ENCODE peak calls at places on chromosomes 6 and 20, in six cellular contexts. G is ovary, Y is K562, W is stomach, L is H1, I is SK-N-SH. A is an unnamed sample.

GRCh38 chr6:20367716-20368485 is 33.8 kb upstream of the E2F3 start:
- DNase-seq in G (no peak), Y (no peak), W (no peak), L (no peak), I (no peak), A (no peak)

GRCh38 chr6:511488-512137 is 120.1 kb downstream of the IRF4 start:
- DNase-seq in G (no peak), Y (no peak), W (no peak), L (no peak), I (no peak), A (no peak)

GRCh38 chr6:63598001-63598250 is 25.6 kb downstream of the LOC128125822 start:
- DNase-seq in G (no peak), Y (no peak), W (no peak), L (no peak), I (peak; percentile 29), A (no peak)

GRCh38 chr6:22145823-22146379 is 150.9 kb downstream of the PRL start:
- DNase-seq in G (no peak), Y (no peak), W (no peak), L (peak; percentile 17), I (peak; percentile 75), A (no peak)

GRCh38 chr20:22542427-22542826 is 41.9 kb downstream of the FOXA2 start:
- DNase-seq in G (no peak), Y (no peak), W (no peak), L (no peak), I (no peak), A (no peak)

GRCh38 chr6:155765275-155766194 is 309.9 kb upstream of the NOX3 start:
- DNase-seq in G (no peak), Y (no peak), W (no peak), L (no peak), I (no peak), A (no peak)

GRCh38 chr20:50380697-50381040 is 129.5 kb upstream of the PTPN1 start:
- DNase-seq in G (peak; percentile 74), Y (no peak), W (peak; percentile 53), L (no peak), I (peak; percentile 81), A (no peak)

GRCh38 chr6:107348224-107348623 is 111.1 kb downstream of the PDSS2 start:
- DNase-seq in G (no peak), Y (no peak), W (no peak), L (no peak), I (no peak), A (no peak)

GRCh38 chr20:12682613-12683012 is 326.2 kb upstream of the SPTLC3 start:
- DNase-seq in G (no peak), Y (no peak), W (no peak), L (no peak), I (no peak), A (no peak)

GRCh38 chr6:17905611-17906592 is 81.5 kb downstream of the KIF13A start:
- DNase-seq in G (no peak), Y (no peak), W (no peak), L (no peak), I (no peak), A (no peak)

GRCh38 chr20:50731930-50732690 is 730 bp downstream of the PARD6B start:
- DNase-seq in G (no peak), Y (peak; percentile 45), W (no peak), L (no peak), I (no peak), A (peak; percentile 34)

GRCh38 chr6:158244373-158244772 is 67.9 kb upstream of the TULP4 start:
- DNase-seq in G (no peak), Y (no peak), W (no peak), L (no peak), I (no peak), A (no peak)

DNA sequence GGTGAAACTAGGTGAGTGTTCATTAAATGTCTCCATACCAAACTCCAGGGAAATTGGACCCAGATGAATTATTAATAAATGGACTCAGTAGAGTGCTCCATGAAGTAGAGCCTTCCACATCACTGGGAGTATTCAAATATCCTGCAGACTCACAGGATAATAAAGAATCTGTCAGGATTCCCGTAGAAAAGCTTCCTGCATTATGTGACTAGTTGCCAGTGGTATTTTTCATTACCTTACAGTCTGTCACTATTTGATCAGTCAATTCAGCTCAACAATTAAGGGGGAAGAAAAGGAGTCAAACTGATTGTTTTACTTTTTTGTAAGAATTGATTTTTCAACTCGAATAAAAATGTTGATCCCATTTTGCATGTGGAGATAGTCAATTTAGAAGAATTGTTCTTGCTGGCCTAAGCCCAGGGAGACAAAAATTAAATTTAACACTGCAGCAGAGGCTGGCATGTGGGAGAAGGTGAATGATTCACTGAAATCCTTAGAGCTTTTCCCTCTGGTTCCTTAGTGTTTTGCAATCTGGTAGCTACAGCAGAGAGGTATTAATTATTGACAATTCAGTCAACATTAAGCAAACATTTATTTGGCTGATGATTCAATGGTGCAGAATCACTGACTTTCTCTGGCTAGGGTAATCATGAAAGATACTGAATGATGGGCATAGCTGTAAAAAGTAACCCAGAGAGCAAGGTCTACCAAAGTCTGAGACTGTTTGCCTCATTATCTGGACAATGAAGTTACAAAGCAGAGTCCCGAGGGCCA is 442.4 kb downstream of the CD83 start:
- DNase-seq in G (no peak), Y (no peak), W (no peak), L (no peak), I (no peak), A (no peak)
- TF ChIP-seq EP300 in G (no peak), Y (no peak), W (no peak), L (no peak), I (no peak), A (no peak)

DNA sequence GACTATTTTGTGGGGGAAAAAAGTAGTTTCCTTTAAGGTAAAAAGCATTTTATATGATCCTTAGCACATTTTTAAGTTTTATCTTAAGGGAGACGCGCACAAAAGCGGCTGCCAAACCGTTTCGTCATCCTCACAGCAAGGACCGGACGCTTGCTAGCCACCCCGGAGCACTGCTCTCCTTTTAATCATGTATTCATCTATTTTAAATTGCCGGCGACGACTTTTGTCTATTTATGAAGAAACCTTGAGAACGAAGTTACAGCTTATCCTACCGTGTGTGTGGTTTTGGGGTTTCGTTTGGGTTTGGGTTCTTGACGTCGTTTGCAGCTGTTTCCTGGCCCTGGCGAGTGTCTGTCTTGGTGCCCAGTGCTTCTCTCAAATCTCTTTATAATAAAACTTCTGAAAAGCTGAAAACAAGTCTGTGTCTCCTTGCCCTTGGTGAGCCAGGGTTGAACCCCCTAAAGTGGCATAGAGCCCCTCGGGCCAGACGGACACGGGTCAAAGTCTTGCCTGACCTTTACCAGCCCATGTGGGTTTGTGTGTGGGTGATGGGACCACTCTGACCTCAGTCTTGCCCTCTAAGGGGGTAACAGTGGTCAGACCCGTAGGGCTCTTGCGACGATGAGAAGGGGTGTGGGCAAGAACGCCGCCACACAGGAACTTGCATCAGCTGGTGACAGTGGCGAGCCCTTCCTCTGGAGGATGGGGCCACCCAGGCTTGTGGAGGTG is 117.6 kb downstream of the JPH2 start:
- DNase-seq in G (no peak), Y (no peak), W (peak; percentile 30), L (no peak), I (no peak), A (peak; percentile 89)
- H3K4me3 ChIP-seq in G (no peak overlapping the region), Y (no peak overlapping the region), W (no peak overlapping the region), L (no peak overlapping the region), I (no peak overlapping the region), A (no peak overlapping the region)

GRCh38 chr6:47292944-47293343 is 16.8 kb downstream of the TNFRSF21 start:
- DNase-seq in G (no peak), Y (no peak), W (no peak), L (no peak), I (no peak), A (peak; percentile 17)
- TF ChIP-seq EP300 in G (no peak), Y (no peak), W (no peak), L (no peak), I (no peak), A (no peak)

GRCh38 chr20:41135187-41135887 is 2.0 kb upstream of the PLCG1 start:
- DNase-seq in G (no peak), Y (peak; percentile 68), W (peak; percentile 61), L (peak; percentile 53), I (peak; percentile 59), A (no peak)

GRCh38 chr20:41135888-41136243 is 1.5 kb upstream of the PLCG1 start:
- DNase-seq in G (no peak), Y (no peak), W (no peak), L (no peak), I (no peak), A (no peak)

GRCh38 chr20:41137412-41138216 is at the start of gene PLCG1:
- DNase-seq in G (peak; percentile 88), Y (peak; percentile 91), W (peak; percentile 84), L (peak; percentile 61), I (peak; percentile 98), A (no peak)

GRCh38 chr20:41136695-41137411 is 490 bp upstream of the PLCG1 start:
- DNase-seq in G (peak; percentile 93), Y (peak; percentile 98), W (peak; percentile 91), L (peak; percentile 56), I (peak; percentile 99), A (peak; percentile 95)

DNA sequence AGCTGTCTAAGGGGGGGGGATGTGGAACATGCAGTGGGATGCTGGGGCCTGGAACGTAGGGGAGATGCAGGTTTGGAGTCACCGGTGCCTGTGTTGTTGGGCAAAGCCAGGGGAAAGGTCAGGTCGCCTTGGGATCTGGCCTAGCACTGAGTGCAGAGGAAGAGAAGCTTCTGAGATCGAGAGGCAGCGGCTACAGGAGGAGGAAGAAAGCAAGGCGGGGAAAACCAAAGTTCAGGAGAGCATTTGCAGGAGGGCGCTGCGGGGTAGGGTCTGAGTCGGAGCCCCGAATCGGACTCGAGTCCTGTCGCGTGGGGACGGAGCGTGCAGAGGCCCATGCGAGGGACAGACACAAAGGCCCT is 1.0 kb upstream of the PLCG1 start:
- DNase-seq in G (no peak), Y (no peak), W (no peak), L (no peak), I (peak; percentile 32), A (no peak)
- H3K4me3 ChIP-seq in G (peak overlapping the region; percentile 86), Y (peak overlapping the region; percentile 74), W (peak overlapping the region; percentile 83), L (peak overlapping the region; percentile 84), I (peak overlapping the region; percentile 97), A (peak overlapping the region; percentile 90)